ENCODE peak calls at places on chromosomes 2 and 18, in nine cellular contexts. F, Q, T, J, U, E, M, N and C are unnamed samples.

GRCh38 chr2:110216803-110217202 is 4.5 kb upstream of the MTLN start:
- DNase-seq in F (no peak), Q (no peak), T (no peak), J (no peak), U (no peak), E (no peak), M (no peak), N (no peak), C (no peak)

GRCh38 chr2:15677141-15677911 is 85.7 kb downstream of the DDX1 start:
- DNase-seq in F (no peak), Q (no peak), T (no peak), J (no peak), U (no peak), E (no peak), M (no peak), N (no peak), C (no peak)

GRCh38 chr2:201363857-201364560 is 6.9 kb upstream of the FLACC1 start:
- DNase-seq in F (peak), Q (no peak), T (no peak), J (peak), U (peak), E (no peak), M (peak), N (no peak), C (peak)

GRCh38 chr18:31493171-31493570 is 4.8 kb upstream of the DSG2 start:
- DNase-seq in F (no peak), Q (no peak), T (no peak), J (no peak), U (no peak), E (no peak), M (no peak), N (no peak), C (no peak)

GRCh38 chr2:40668435-40668834 is 216.5 kb upstream of the SLC8A1 start:
- DNase-seq in F (no peak), Q (no peak), T (no peak), J (no peak), U (peak), E (no peak), M (peak), N (no peak), C (no peak)

GRCh38 chr2:151827564-151828142 is 568 bp downstream of the ARL5A start:
- DNase-seq in F (peak), Q (no peak), T (no peak), J (peak), U (peak), E (no peak), M (peak), N (peak), C (no peak)

GRCh38 chr2:240304746-240305161 is 130.7 kb upstream of the GPC1 start:
- DNase-seq in F (no peak), Q (no peak), T (no peak), J (no peak), U (no peak), E (no peak), M (no peak), N (no peak), C (no peak)

GRCh38 chr2:37287966-37288365 is 36.7 kb downstream of the PRKD3 start:
- DNase-seq in F (peak), Q (no peak), T (no peak), J (peak), U (peak), E (no peak), M (no peak), N (no peak), C (no peak)

GRCh38 chr2:174438146-174438886 is 42.8 kb downstream of the SCRN3 start:
- DNase-seq in F (no peak), Q (no peak), T (no peak), J (no peak), U (peak), E (no peak), M (no peak), N (peak), C (no peak)

GRCh38 chr2:173288561-173288960 is 66.1 kb upstream of the CDCA7 start:
- DNase-seq in F (peak), Q (peak), T (no peak), J (peak), U (peak), E (no peak), M (peak), N (no peak), C (peak)

GRCh38 chr2:219273887-219274391 is 5.2 kb upstream of the DNAJB2 start:
- DNase-seq in F (peak), Q (no peak), T (no peak), J (peak), U (peak), E (no peak), M (no peak), N (no peak), C (peak)

GRCh38 chr2:165700511-165700910 is 93.5 kb downstream of the GALNT3 start:
- DNase-seq in F (no peak), Q (no peak), T (no peak), J (no peak), U (no peak), E (no peak), M (no peak), N (no peak), C (no peak)
- H3K27ac ChIP-seq in F (no peak), Q (no peak), T (no peak), J (no peak), U (no peak), E (no peak), M (no peak), N (no peak), C (no peak)

DNA sequence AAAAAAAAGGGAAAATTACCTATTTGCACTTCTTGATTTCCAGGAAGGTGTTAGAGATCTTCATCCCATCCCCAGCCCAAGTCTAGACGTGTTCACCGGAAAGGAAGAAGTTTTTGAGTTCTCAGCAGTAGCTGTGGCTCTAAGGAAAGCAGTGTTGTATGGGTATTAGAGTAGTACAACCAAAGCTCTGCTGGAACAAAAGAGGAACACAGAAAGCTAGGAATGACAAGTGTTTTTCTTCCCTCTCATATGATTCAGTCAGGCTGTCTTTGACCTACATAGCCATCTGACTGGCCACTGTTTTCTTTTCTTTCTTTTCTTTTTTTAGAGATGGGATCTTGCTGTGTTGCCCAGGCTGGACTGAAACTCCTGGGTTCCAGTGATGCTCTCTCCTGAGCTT is 82.7 kb upstream of the SLC39A10 start:
- DNase-seq in F (no peak), Q (no peak), T (no peak), J (no peak), U (no peak), E (no peak), M (no peak), N (no peak), C (no peak)
- H3K27ac ChIP-seq in F (peak), Q (no peak), T (no peak), J (no peak), U (no peak), E (no peak), M (no peak), N (no peak), C (no peak)

GRCh38 chr2:20428717-20429490 is 18.0 kb upstream of the RHOB start:
- DNase-seq in F (no peak), Q (no peak), T (no peak), J (no peak), U (no peak), E (peak), M (no peak), N (no peak), C (no peak)

GRCh38 chr2:20431772-20432171 is 15.1 kb upstream of the RHOB start:
- DNase-seq in F (no peak), Q (no peak), T (no peak), J (no peak), U (no peak), E (no peak), M (no peak), N (no peak), C (no peak)

GRCh38 chr2:20429528-20429927 is 17.3 kb upstream of the RHOB start:
- DNase-seq in F (no peak), Q (no peak), T (no peak), J (no peak), U (peak), E (no peak), M (no peak), N (no peak), C (no peak)

GRCh38 chr2:20430035-20430434 is 16.8 kb upstream of the RHOB start:
- DNase-seq in F (no peak), Q (no peak), T (no peak), J (no peak), U (no peak), E (no peak), M (no peak), N (no peak), C (no peak)

GRCh38 chr2:20430461-20431302 is 16.2 kb upstream of the RHOB start:
- DNase-seq in F (no peak), Q (no peak), T (no peak), J (peak), U (no peak), E (no peak), M (peak), N (no peak), C (peak)
- H3K27ac ChIP-seq in F (no peak), Q (no peak), T (no peak), J (peak), U (no peak), E (peak), M (no peak), N (peak), C (peak)

DNA sequence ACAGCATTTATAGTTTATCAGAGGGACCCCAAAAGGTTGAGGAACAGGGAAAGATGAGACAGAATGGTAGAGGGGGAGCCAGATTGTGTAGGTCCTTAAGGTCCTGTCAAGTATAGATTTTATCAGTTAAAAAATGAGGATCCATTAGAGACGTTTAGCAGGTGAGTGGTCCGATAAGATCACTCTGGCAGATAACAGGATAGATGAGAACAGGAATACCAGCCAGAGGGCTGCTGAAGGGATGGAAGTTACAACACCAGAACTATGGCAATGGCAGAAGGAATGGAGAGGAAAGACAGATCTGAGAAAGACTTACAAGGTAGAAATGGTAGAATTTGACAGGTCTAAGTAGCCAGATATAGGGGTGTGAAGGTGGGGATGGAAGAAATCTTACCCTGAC is 141.7 kb downstream of the CDH20 start:
- DNase-seq in F (no peak), Q (no peak), T (no peak), J (no peak), U (no peak), E (no peak), M (no peak), N (no peak), C (no peak)
- H3K27ac ChIP-seq in F (no peak), Q (no peak), T (no peak), J (no peak), U (no peak), E (no peak), M (no peak), N (no peak), C (no peak)

DNA sequence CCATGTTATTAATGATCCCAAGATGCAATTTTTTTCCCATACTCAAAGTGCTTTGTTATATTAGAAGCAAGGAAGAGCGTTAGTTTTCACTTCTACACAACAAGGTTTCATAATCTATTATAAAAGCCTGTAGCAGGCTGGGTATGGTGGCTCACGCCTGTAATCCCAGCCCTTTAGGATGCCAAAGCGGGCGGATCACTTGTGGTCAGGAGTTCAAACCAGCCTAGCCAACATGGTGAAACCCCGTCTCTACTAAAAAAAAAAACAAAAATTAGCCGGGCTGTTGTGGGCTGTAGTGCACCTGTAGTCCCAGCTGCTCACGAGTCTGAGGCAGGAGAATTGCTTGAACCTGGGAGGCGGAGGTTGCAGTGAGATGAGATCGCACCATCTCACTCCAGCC is 19.0 kb upstream of the SERPINB2 start:
- DNase-seq in F (no peak), Q (no peak), T (no peak), J (no peak), U (no peak), E (no peak), M (no peak), N (no peak), C (no peak)
- H3K27ac ChIP-seq in F (no peak), Q (no peak), T (no peak), J (peak), U (no peak), E (no peak), M (no peak), N (no peak), C (peak)

GRCh38 chr2:33056170-33056569 is 109.4 kb downstream of the LTBP1 start:
- DNase-seq in F (no peak), Q (no peak), T (no peak), J (no peak), U (no peak), E (no peak), M (no peak), N (no peak), C (no peak)

GRCh38 chr2:33047939-33048338 is 101.2 kb downstream of the LTBP1 start:
- DNase-seq in F (no peak), Q (no peak), T (no peak), J (no peak), U (no peak), E (no peak), M (peak), N (no peak), C (no peak)

DNA sequence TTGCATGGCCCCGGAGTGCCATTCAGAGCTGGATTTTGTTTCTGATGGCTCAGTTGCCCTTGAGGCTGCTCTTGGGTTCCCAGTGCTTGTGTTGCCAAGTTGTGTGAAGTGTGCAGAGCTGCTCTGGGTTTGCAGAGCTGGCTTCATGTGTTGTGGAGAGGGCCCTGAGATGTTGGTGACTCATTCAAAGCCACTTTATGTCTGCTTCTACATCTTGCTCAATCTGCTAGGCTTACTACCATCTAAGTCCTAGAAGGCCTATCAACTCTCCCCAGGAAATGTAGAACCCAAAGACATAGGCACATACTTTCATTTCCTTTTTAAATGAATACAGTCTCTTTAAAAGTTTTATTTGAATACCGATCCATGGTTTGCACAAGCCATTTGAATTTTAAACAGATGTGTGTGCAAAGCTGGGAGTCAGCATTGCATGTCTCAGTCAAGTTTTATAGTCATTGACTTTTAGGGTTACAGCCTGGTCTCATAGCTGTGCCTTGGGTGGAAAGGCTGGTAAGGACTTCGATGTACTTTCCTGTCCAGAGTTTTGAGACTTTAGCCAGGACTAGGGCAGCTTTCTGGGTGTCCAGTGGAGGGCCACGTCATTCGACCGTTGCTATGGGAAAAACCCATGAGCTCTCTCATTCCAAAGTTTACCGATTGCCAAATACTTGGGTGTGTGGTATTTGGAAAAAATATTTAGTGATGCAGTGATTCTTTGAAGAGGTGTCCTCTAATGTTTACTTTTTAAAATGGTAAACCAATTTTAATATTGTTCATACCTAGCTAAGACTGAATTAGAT is 105.0 kb downstream of the LTBP1 start:
- DNase-seq in F (peak), Q (no peak), T (no peak), J (no peak), U (peak), E (no peak), M (peak), N (no peak), C (no peak)
- H3K27ac ChIP-seq in F (peak), Q (no peak), T (no peak), J (no peak), U (no peak), E (no peak), M (no peak), N (no peak), C (no peak)